ENCODE peak calls at places on chromosomes 7 and 10, in four cellular contexts. One of them, this sample, is unnamed. For H3K4me1 and H3K9me3, the result is how much of the 10 kb centered on the place peaks cover.

GRCh38 chr7:129569811-129570215 is 41.7 kb upstream of the NRF1 start:
- DNase-seq in body of pancreas: no peak
- DNase-seq in ovary: no peak
- DNase-seq in upper lobe of right lung: no peak
- DNase-seq in this sample: no peak

GRCh38 chr7:29510028-29510427 is 53.6 kb upstream of the PRR15 start:
- DNase-seq in body of pancreas: no peak
- DNase-seq in ovary: no peak
- DNase-seq in upper lobe of right lung: no peak
- DNase-seq in this sample: no peak

GRCh38 chr10:121823993-121824463 is 103.8 kb downstream of the ATE1 start:
- DNase-seq in body of pancreas: no peak
- DNase-seq in ovary: no peak
- DNase-seq in upper lobe of right lung: no peak
- DNase-seq in this sample: peak

GRCh38 chr7:104341545-104341944 is 13.1 kb downstream of the LHFPL3 start:
- DNase-seq in body of pancreas: no peak
- DNase-seq in ovary: no peak
- DNase-seq in upper lobe of right lung: no peak
- DNase-seq in this sample: no peak

GRCh38 chr7:32602470-32602869 is 107.2 kb downstream of the AVL9 start:
- DNase-seq in body of pancreas: no peak
- DNase-seq in ovary: no peak
- DNase-seq in upper lobe of right lung: no peak
- DNase-seq in this sample: no peak

GRCh38 chr10:83515001-83515400 is 624.3 kb upstream of the GHITM start:
- DNase-seq in body of pancreas: no peak
- DNase-seq in ovary: no peak
- DNase-seq in upper lobe of right lung: no peak
- DNase-seq in this sample: no peak

GRCh38 chr7:45923290-45923689 is 2.2 kb upstream of the IGFBP3 start:
- DNase-seq in body of pancreas: peak
- DNase-seq in ovary: peak
- DNase-seq in upper lobe of right lung: peak
- DNase-seq in this sample: peak

GRCh38 chr10:2225609-2226008 is 488.3 kb upstream of the ADARB2 start:
- DNase-seq in body of pancreas: no peak
- DNase-seq in ovary: no peak
- DNase-seq in upper lobe of right lung: no peak
- DNase-seq in this sample: no peak

GRCh38 chr10:131825960-131826650 is 74.7 kb upstream of the PPP2R2D start:
- DNase-seq in body of pancreas: no peak
- DNase-seq in ovary: no peak
- DNase-seq in upper lobe of right lung: peak
- DNase-seq in this sample: no peak

GRCh38 chr7:3162286-3162685 is 118.6 kb upstream of the CARD11 start:
- DNase-seq in body of pancreas: no peak
- DNase-seq in ovary: no peak
- DNase-seq in upper lobe of right lung: no peak
- DNase-seq in this sample: no peak

GRCh38 chr7:64618785-64619456 is 47.0 kb upstream of the ZNF107 start:
- DNase-seq in body of pancreas: peak
- DNase-seq in ovary: no peak
- DNase-seq in upper lobe of right lung: no peak
- DNase-seq in this sample: peak

GRCh38 chr10:71547841-71548493 is 151.2 kb downstream of the CDH23 start:
- DNase-seq in body of pancreas: peak
- DNase-seq in ovary: peak
- DNase-seq in upper lobe of right lung: peak
- DNase-seq in this sample: no peak

GRCh38 chr10:30284860-30285594 is 64.1 kb downstream of the MTPAP start:
- DNase-seq in body of pancreas: no peak
- DNase-seq in ovary: no peak
- DNase-seq in upper lobe of right lung: no peak
- DNase-seq in this sample: no peak

GRCh38 chr10:57249615-57250281 is 888.7 kb upstream of the ZWINT start:
- DNase-seq in body of pancreas: no peak
- DNase-seq in ovary: no peak
- DNase-seq in upper lobe of right lung: no peak
- DNase-seq in this sample: no peak

GRCh38 chr10:112650588-112651030 is 203.6 kb downstream of the VTI1A start:
- DNase-seq in body of pancreas: no peak
- DNase-seq in ovary: no peak
- DNase-seq in upper lobe of right lung: no peak
- DNase-seq in this sample: no peak

GRCh38 chr7:33710608-33711007 is 194.7 kb upstream of the BMPER start:
- DNase-seq in body of pancreas: no peak
- DNase-seq in ovary: no peak
- DNase-seq in upper lobe of right lung: no peak
- DNase-seq in this sample: no peak

GRCh38 chr7:1512781-1513656 is 8.8 kb upstream of the INTS1 start:
- DNase-seq in body of pancreas: peak
- DNase-seq in ovary: no peak
- DNase-seq in upper lobe of right lung: peak
- DNase-seq in this sample: peak

DNA sequence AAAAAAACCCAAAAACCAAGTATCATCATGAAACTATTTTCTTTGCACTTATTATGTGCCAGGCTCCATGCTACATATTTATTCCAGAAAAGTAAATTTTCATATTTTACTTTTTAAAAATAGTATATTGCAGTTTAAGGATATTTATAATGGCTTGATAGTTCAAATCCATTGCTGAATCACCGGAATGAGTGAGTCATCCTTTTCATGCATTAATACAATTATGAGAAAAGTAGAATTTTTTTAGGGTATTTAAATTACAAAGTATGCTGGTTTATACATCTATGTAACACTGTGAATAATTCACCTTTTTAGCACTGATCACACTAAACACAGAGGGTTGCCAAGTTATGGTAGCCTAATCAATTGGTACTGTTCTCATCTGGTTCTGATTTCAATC is 54.3 kb downstream of the SLC16A9 start:
- DNase-seq in body of pancreas: no peak
- DNase-seq in ovary: no peak
- DNase-seq in upper lobe of right lung: no peak
- DNase-seq in this sample: no peak
- H3K4me3 ChIP-seq in body of pancreas: no peak
- H3K4me3 ChIP-seq in ovary: no peak
- H3K4me3 ChIP-seq in upper lobe of right lung: no peak
- H3K4me3 ChIP-seq in this sample: no peak

GRCh38 chr10:110416776-110417732 is 80.7 kb upstream of the DUSP5 start:
- DNase-seq in body of pancreas: no peak
- DNase-seq in ovary: no peak
- DNase-seq in upper lobe of right lung: no peak
- DNase-seq in this sample: no peak
- H3K4me1 ChIP-seq in body of pancreas: under half
- H3K4me1 ChIP-seq in ovary: under half
- H3K4me1 ChIP-seq in upper lobe of right lung: under half
- H3K4me1 ChIP-seq in this sample: half or more

GRCh38 chr10:42548254-42548653 is 90.1 kb downstream of the ZNF33B start:
- DNase-seq in body of pancreas: no peak
- DNase-seq in ovary: no peak
- DNase-seq in upper lobe of right lung: no peak
- DNase-seq in this sample: no peak

GRCh38 chr10:42544945-42545344 is 93.4 kb downstream of the ZNF33B start:
- DNase-seq in body of pancreas: no peak
- DNase-seq in ovary: no peak
- DNase-seq in upper lobe of right lung: no peak
- DNase-seq in this sample: no peak

GRCh38 chr10:42549851-42550250 is 88.5 kb downstream of the ZNF33B start:
- DNase-seq in body of pancreas: no peak
- DNase-seq in ovary: no peak
- DNase-seq in upper lobe of right lung: no peak
- DNase-seq in this sample: no peak

GRCh38 chr10:42543840-42544372 is 94.5 kb downstream of the ZNF33B start:
- DNase-seq in body of pancreas: no peak
- DNase-seq in ovary: no peak
- DNase-seq in upper lobe of right lung: no peak
- DNase-seq in this sample: no peak
- H3K9me3 ChIP-seq in body of pancreas: under half
- H3K9me3 ChIP-seq in ovary: under half
- H3K9me3 ChIP-seq in upper lobe of right lung: under half
- H3K9me3 ChIP-seq in this sample: under half

GRCh38 chr10:53022663-53023088 is 250.1 kb upstream of the MBL2 start:
- DNase-seq in body of pancreas: no peak
- DNase-seq in ovary: no peak
- DNase-seq in upper lobe of right lung: no peak
- DNase-seq in this sample: no peak
- H3K4me3 ChIP-seq in body of pancreas: no peak
- H3K4me3 ChIP-seq in ovary: no peak
- H3K4me3 ChIP-seq in upper lobe of right lung: no peak
- H3K4me3 ChIP-seq in this sample: no peak

GRCh38 chr7:148149730-148150129 is 440.8 kb upstream of the C7orf33 start:
- DNase-seq in body of pancreas: no peak
- DNase-seq in ovary: no peak
- DNase-seq in upper lobe of right lung: no peak
- DNase-seq in this sample: no peak
- H3K4me1 ChIP-seq in body of pancreas: under half
- H3K4me1 ChIP-seq in ovary: under half
- H3K4me1 ChIP-seq in upper lobe of right lung: under half
- H3K4me1 ChIP-seq in this sample: under half

DNA sequence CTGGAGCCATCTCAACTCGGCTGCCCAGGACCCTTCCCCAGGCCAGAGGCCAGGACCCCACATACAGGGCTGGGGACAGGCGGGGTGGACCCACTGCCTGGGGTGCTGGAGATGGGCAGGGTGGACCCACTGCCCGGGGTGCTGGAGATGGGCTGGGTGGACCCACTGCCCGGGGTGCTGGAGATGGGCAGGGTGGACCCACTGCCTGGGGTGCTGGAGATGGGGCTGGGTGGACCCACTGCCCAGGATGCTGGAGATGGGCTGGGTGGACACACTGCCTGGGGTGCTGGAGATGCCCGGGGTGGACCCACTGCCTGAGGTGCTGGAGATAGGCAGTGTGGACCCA is 32.4 kb upstream of the FOXL3 start:
- DNase-seq in body of pancreas: no peak
- DNase-seq in ovary: peak
- DNase-seq in upper lobe of right lung: peak
- DNase-seq in this sample: no peak
- H3K9me3 ChIP-seq in body of pancreas: under half
- H3K9me3 ChIP-seq in ovary: under half
- H3K9me3 ChIP-seq in upper lobe of right lung: under half
- H3K9me3 ChIP-seq in this sample: under half